ENCODE peak calls at places on chromosomes 16 and 17, in four cellular contexts. X is head of caudate nucleus, G is HFF-Myc, P is lower leg skin. N is an unnamed sample.

GRCh38 chr17:65099941-65100315 is 37.2 kb upstream of the RGS9 start:
- DNase-seq in X (no peak), P (peak; percentile 72), G (no peak), N (no peak)

GRCh38 chr17:40687106-40687505 is 16.4 kb downstream of the KRT24 start:
- DNase-seq in G (no peak), X (no peak), P (no peak), N (no peak)

GRCh38 chr16:86244188-86244587 is 266.1 kb upstream of the FOXF1 start:
- DNase-seq in X (no peak), P (peak; percentile 1), G (no peak), N (no peak)

GRCh38 chr17:7882629-7883028 is 6.0 kb upstream of the CHD3 start:
- DNase-seq in G (no peak), X (no peak), P (no peak), N (no peak)

GRCh38 chr17:76385892-76386786 is 1.7 kb downstream of the SPHK1 start:
- DNase-seq in P (peak; percentile 61), G (no peak), X (peak; percentile 54), N (peak; percentile 86)

GRCh38 chr16:77885596-77886295 is 97.4 kb downstream of the VAT1L start:
- DNase-seq in G (no peak), P (no peak), X (no peak), N (no peak)

GRCh38 chr17:46809110-46809571 is 9.4 kb downstream of the WNT3 start:
- DNase-seq in G (no peak), X (no peak), P (no peak), N (no peak)

GRCh38 chr17:1186923-1187771 is 7.4 kb upstream of the ABR start:
- DNase-seq in G (peak; percentile 53), X (peak; percentile 81), P (peak; percentile 71), N (peak; percentile 88)

GRCh38 chr17:39769974-39770587 is 32.3 kb downstream of the GRB7 start:
- DNase-seq in G (peak; percentile 93), X (no peak), P (peak; percentile 41), N (no peak)

GRCh38 chr16:1991135-1991551 is 1.4 kb downstream of the SYNGR3 start:
- DNase-seq in P (no peak), X (no peak), G (no peak), N (no peak)

GRCh38 chr17:34220045-34220775 is 34.9 kb upstream of the CCL2 start:
- DNase-seq in G (no peak), X (no peak), P (no peak), N (no peak)

GRCh38 chr16:2724816-2725348 is 4.9 kb upstream of the PRSS27 start:
- DNase-seq in G (no peak), P (no peak), X (no peak), N (no peak)

GRCh38 chr16:4402439-4403132 is 13.8 kb downstream of the CORO7 start:
- DNase-seq in X (peak; percentile 88), P (peak; percentile 63), G (no peak), N (peak; percentile 92)

GRCh38 chr17:38917259-38917658 is 8.2 kb upstream of the LASP1NB start:
- DNase-seq in G (no peak), P (no peak), X (no peak), N (peak; percentile 13)

GRCh38 chr16:75323928-75324327 is 72.5 kb upstream of the BCAR1 start:
- DNase-seq in P (no peak), G (no peak), X (no peak), N (no peak)

GRCh38 chr17:77366558-77367245 is 225.9 kb downstream of the SEC14L1 start:
- DNase-seq in G (no peak), P (no peak), X (no peak), N (no peak)

GRCh38 chr17:76395980-76396379 is 11.6 kb downstream of the SPHK1 start:
- DNase-seq in G (no peak), X (no peak), P (no peak), N (no peak)

GRCh38 chr17:6471531-6472465 is 27.5 kb downstream of the PIMREG start:
- DNase-seq in X (no peak), P (no peak), G (peak; percentile 20), N (no peak)

GRCh38 chr16:80723091-80723490 is 81.3 kb downstream of the CDYL2 start:
- DNase-seq in P (no peak), G (no peak), X (no peak), N (no peak)

GRCh38 chr17:61411944-61412859 is 12.6 kb downstream of the TBX2 start:
- DNase-seq in G (no peak), X (peak; percentile 84), P (peak; percentile 47), N (no peak)

GRCh38 chr17:61597606-61598005 is 6.6 kb upstream of the NACA2 start:
- DNase-seq in P (no peak), G (no peak), X (no peak), N (no peak)

GRCh38 chr16:371729-372521 is 1.6 kb upstream of the MRPL28 start:
- DNase-seq in P (no peak), G (no peak), X (no peak), N (no peak)

GRCh38 chr16:87351320-87351698 is 32.3 kb downstream of the FBXO31 start:
- DNase-seq in P (no peak), X (no peak), G (no peak), N (no peak)

GRCh38 chr16:9225527-9226316 is 134.3 kb downstream of the HAPSTR1 start:
- DNase-seq in P (no peak), X (peak; percentile 22), G (no peak), N (no peak)

GRCh38 chr16:65521685-65522338 is 399.9 kb upstream of the CDH11 start:
- DNase-seq in G (no peak), P (no peak), X (no peak), N (no peak)

GRCh38 chr16:11349599-11350276 is 4.5 kb downstream of the RMI2 start:
- DNase-seq in X (peak; percentile 21), P (peak; percentile 80), G (no peak), N (no peak)

GRCh38 chr17:29760279-29760721 is 137.6 kb upstream of the CORO6 start:
- DNase-seq in X (no peak), P (no peak), G (no peak), N (no peak)

GRCh38 chr17:42028791-42029127 is 8.9 kb downstream of the NKIRAS2 start:
- DNase-seq in X (no peak), P (no peak), G (no peak), N (no peak)

GRCh38 chr17:76866774-76867577 is 1.2 kb upstream of the MGAT5B start:
- DNase-seq in X (no peak), P (no peak), G (no peak), N (no peak)

GRCh38 chr16:12609937-12610699 is 193.6 kb downstream of the CPPED1 start:
- DNase-seq in G (no peak), P (no peak), X (no peak), N (no peak)

GRCh38 chr17:66970140-66970539 is 5.6 kb downstream of the CACNG4 start:
- DNase-seq in X (no peak), G (no peak), P (no peak), N (no peak)